ENCODE peak calls at places on chromosome 14, in six cellular contexts. S is GDM1, A is neural crest cell, X is GM10248, J is anterior cingulate cortex, U is upper lobe of right lung. Y is an unnamed sample.

GRCh38 chr14:74349757-74350156 is 1.5 kb downstream of the VRTN start:
- DNase-seq in X (no peak), S (no peak), A (no peak), U (peak), J (no peak), Y (no peak)

GRCh38 chr14:60166144-60166543 is 946 bp upstream of the DHRS7 start:
- DNase-seq in A (no peak), J (no peak), U (no peak), X (no peak), S (no peak), Y (no peak)

GRCh38 chr14:24207625-24208024 is 2.1 kb downstream of the TSSK4 start:
- DNase-seq in A (no peak), S (no peak), J (no peak), U (no peak), X (no peak), Y (no peak)

GRCh38 chr14:67358914-67359313 is 690 bp downstream of the ATP6V1D start:
- DNase-seq in S (no peak), U (no peak), X (no peak), A (no peak), J (no peak), Y (no peak)

GRCh38 chr14:24721772-24722171 is 87.8 kb upstream of the GZMB start:
- DNase-seq in J (no peak), A (no peak), S (no peak), X (no peak), U (no peak), Y (peak)

GRCh38 chr14:72126561-72126960 is 194.3 kb downstream of the RGS6 start:
- DNase-seq in U (no peak), J (no peak), X (no peak), S (no peak), A (no peak), Y (no peak)

GRCh38 chr14:76870146-76870545 is 43.9 kb downstream of the LRRC74A start:
- DNase-seq in X (no peak), S (no peak), J (no peak), A (no peak), U (no peak), Y (no peak)

GRCh38 chr14:105173145-105173544 is 4.6 kb upstream of the JAG2 start:
- DNase-seq in X (no peak), S (no peak), U (no peak), J (no peak), A (no peak), Y (no peak)

GRCh38 chr14:89900822-89901221 is 53.7 kb downstream of the EFCAB11 start:
- DNase-seq in S (no peak), X (no peak), U (no peak), A (no peak), J (no peak), Y (no peak)

Y was measured in foreskin fibroblast.